ENCODE peak calls at places on chromosomes 13 and 19, in four cellular contexts. U is lower leg skin; C is lung; A is CD8-positive, alpha-beta T cell. D is an unnamed sample.

GRCh38 chr13:61255035-61255796 is 160.4 kb downstream of the PCDH20 start:
- DNase-seq in U (no peak), C (no peak), A (no peak), D (peak; percentile 26)

GRCh38 chr19:5891938-5892771 is 11.4 kb downstream of the NDUFA11 start:
- DNase-seq in U (no peak), C (no peak), A (no peak), D (peak; percentile 46)

GRCh38 chr13:95411641-95412040 is 110.4 kb upstream of the ABCC4 start:
- DNase-seq in U (no peak), C (no peak), A (no peak), D (peak; percentile 3)

GRCh38 chr19:37845932-37846331 is 60.5 kb downstream of the WDR87 start:
- DNase-seq in U (no peak), C (no peak), A (no peak), D (no peak)

GRCh38 chr13:48078251-48078656 is 16.6 kb downstream of the MED4 start:
- DNase-seq in U (no peak), C (no peak), A (no peak), D (peak; percentile 19)

GRCh38 chr19:28710278-28710677 is 502.7 kb downstream of the UQCRFS1 start:
- DNase-seq in U (no peak), C (no peak), A (no peak), D (peak; percentile 81)

GRCh38 chr19:33477781-33478180 is 43.8 kb downstream of the PEPD start:
- DNase-seq in U (peak; percentile 25), C (no peak), A (no peak), D (no peak)

GRCh38 chr13:114100446-114101320 is 31.7 kb downstream of the RASA3 start:
- DNase-seq in U (peak; percentile 77), C (no peak), A (no peak), D (peak; percentile 27)

GRCh38 chr19:54707932-54708331 is 16.3 kb upstream of the KIR3DL3 start:
- DNase-seq in U (no peak), C (peak; percentile 22), A (no peak), D (no peak)

GRCh38 chr19:29121684-29122083 is 91.3 kb downstream of the UQCRFS1 start:
- DNase-seq in U (no peak), C (no peak), A (no peak), D (no peak)

GRCh38 chr13:94968040-94968756 is 255.9 kb upstream of the SOX21 start:
- DNase-seq in U (no peak), C (no peak), A (no peak), D (no peak)

GRCh38 chr19:35142531-35143230 is 374 bp upstream of the FXYD7 start:
- DNase-seq in U (no peak), C (no peak), A (peak; percentile 61), D (peak; percentile 52)

GRCh38 chr13:78139765-78140164 is 221.1 kb upstream of the EDNRB start:
- DNase-seq in U (no peak), C (no peak), A (no peak), D (no peak)

GRCh38 chr13:28037399-28037798 is 48.9 kb upstream of the URAD start:
- DNase-seq in U (no peak), C (no peak), A (no peak), D (no peak)

GRCh38 chr19:48424694-48425219 is 21.0 kb upstream of the GRWD1 start:
- DNase-seq in U (no peak), C (no peak), A (no peak), D (peak; percentile 71)

GRCh38 chr19:13428352-13428751 is 77.9 kb downstream of the CACNA1A start:
- DNase-seq in U (no peak), C (no peak), A (no peak), D (peak; percentile 38)

GRCh38 chr19:55626350-55626749 is 2.0 kb upstream of the ZNF784 start:
- DNase-seq in U (no peak), C (no peak), A (peak; percentile 39), D (no peak)

GRCh38 chr19:1211494-1212234 is 6.1 kb downstream of the STK11 start:
- DNase-seq in U (no peak), C (no peak), A (no peak), D (no peak)

GRCh38 chr13:30257433-30258099 is 49.8 kb downstream of the KATNAL1 start:
- DNase-seq in U (no peak), C (no peak), A (no peak), D (no peak)

GRCh38 chr13:30255696-30256095 is 51.7 kb downstream of the KATNAL1 start:
- DNase-seq in U (no peak), C (no peak), A (no peak), D (peak; percentile 15)

GRCh38 chr13:30253830-30254229 is 53.5 kb downstream of the KATNAL1 start:
- DNase-seq in U (no peak), C (no peak), A (no peak), D (no peak)

DNA sequence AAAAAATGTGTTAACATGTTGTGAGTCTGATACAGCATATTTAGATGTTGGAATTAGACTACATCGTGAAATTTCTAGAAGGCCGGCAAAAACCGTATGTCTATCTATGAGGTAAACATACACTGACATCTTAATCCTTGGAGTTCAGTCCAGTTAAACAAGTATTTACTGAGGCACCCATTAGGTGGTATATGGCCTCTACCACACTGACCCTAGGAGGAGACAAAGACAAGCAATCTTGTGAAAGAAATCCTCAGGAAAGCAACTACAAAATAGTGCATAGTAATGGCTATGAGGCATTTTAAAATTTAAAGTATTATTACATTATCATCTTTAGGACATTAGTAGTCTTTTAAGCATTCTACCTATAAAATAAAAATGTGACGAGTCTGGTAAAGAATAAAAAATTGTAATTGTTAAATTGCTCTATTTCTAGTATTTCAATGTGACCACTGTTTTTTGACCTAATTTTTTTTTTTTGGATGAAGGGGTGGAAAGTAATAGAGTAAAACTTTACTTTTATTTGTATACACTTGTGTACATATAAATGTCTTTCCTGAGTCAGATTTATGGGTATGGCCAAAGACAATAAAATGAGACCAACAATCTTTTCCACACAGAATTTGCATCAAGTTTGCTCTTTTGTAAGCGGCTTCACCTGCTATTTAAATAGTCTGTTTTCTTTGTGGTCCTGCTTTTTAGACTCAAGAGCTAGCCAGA is 50.5 kb downstream of the KATNAL1 start:
- DNase-seq in U (no peak), C (no peak), A (no peak), D (peak; percentile 25)
- TF ChIP-seq CTCF in U (no peak), C (no peak), A (no peak), D (peak; percentile 15)

GRCh38 chr13:43303040-43303729 is 279.8 kb downstream of the DNAJC15 start:
- DNase-seq in U (no peak), C (peak; percentile 34), A (no peak), D (peak; percentile 80)
- TF ChIP-seq CTCF in U (no peak), C (no peak), A (no peak), D (peak; percentile 66)

DNA sequence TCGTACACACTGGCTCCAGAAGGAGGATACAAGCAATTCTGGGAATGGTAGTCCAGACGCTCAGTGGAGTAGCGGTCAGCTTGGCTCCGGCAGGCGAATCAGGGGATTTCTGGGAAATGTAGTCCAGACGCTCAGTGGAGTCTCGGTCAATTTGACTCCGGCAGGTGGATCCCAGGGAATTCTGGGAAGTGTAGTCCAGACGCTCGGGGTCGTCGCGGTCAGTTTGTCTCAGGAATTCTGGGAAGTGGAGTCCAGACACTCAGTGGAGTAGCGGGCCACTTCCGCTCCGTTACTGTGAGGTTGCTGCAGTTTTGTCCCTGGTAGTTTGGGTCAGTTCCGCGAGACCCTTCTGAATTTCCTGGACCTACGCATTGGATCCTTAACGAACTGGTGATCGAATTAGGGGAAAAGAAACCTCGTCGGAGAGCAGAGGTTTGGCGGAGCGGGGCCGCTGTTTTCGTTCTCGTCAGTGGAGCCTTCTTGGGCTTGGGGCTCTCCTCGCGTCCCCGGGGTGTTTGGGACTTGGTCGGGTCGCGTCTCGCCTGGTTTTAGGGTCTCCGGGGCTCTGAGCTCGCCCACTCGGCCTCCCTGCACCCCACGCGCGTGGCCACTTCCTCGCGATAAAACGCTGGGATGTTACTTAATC is at the start of gene ZNF225:
- DNase-seq in U (peak; percentile 99), C (peak; percentile 96), A (peak; percentile 64), D (peak; percentile 99)
- TF ChIP-seq CTCF in U (no peak), C (no peak), A (no peak), D (no peak)

GRCh38 chr19:17441241-17442135 is 7.0 kb downstream of the TMEM221 start:
- DNase-seq in U (no peak), C (no peak), A (no peak), D (peak; percentile 68)
- TF ChIP-seq CTCF in U (no peak), C (no peak), A (peak; percentile 33), D (peak; percentile 50)

GRCh38 chr13:71483733-71484132 is 383.3 kb downstream of the DACH1 start:
- DNase-seq in U (no peak), C (no peak), A (no peak), D (no peak)

DNA sequence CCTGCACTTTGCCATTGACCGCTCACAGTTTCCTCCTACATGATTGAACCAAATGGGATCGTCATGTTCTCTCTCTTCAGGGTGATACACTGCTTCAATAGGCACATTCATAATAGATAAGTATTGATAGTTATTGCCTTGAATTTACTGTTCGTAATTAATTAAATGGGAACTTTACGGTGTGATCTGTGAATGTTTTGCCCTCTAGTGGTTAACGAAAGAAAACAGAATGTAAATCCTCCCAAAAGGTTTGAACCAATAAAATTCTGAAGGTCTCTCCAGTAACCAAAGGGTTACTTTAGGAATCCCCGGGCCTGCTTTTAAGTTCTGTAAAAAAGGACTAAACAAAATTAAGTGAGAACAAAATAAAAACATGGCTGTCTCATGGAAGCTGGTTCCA is 389.3 kb downstream of the DACH1 start:
- DNase-seq in U (no peak), C (no peak), A (no peak), D (no peak)
- TF ChIP-seq CTCF in U (no peak), C (no peak), A (no peak), D (peak; percentile 48)

GRCh38 chr13:33815011-33815550 is 2.9 kb upstream of the RFC3 start:
- DNase-seq in U (no peak), C (no peak), A (no peak), D (no peak)

GRCh38 chr13:33817513-33817842 is 471 bp upstream of the RFC3 start:
- DNase-seq in U (no peak), C (no peak), A (no peak), D (no peak)

GRCh38 chr13:33816912-33817311 is 1.0 kb upstream of the RFC3 start:
- DNase-seq in U (no peak), C (no peak), A (no peak), D (no peak)

GRCh38 chr13:33817843-33818661 is at the start of gene RFC3:
- DNase-seq in U (peak; percentile 98), C (peak; percentile 96), A (peak; percentile 81), D (peak; percentile 97)
- TF ChIP-seq CTCF in U (no peak), C (no peak), A (no peak), D (no peak)

D was measured in fibroblast of pulmonary artery.